ENCODE peak calls at places on chromosome 1, in four cellular contexts. P is activated T-helper 1 cell treated with Interleukin-2 at 50 U/mL for 16 hours, H is RCC 7860, S is A549. E is an unnamed sample.

GRCh38 chr1:25650219-25650576 is 33.6 kb downstream of the MAN1C1 start:
- DNase-seq in P (no peak), H (no peak), S (no peak), E (no peak)

GRCh38 chr1:111620412-111620971 is 903 bp downstream of the RAP1A start:
- DNase-seq in P (no peak), H (no peak), S (peak), E (no peak)

GRCh38 chr1:234782821-234783220 is 172.8 kb upstream of the IRF2BP2 start:
- DNase-seq in P (no peak), H (no peak), S (no peak), E (no peak)

GRCh38 chr1:223410036-223410435 is 16.8 kb downstream of the CCDC185 start:
- DNase-seq in P (no peak), H (no peak), S (no peak), E (no peak)

GRCh38 chr1:45913183-45913924 is 109.9 kb downstream of the MAST2 start:
- DNase-seq in P (no peak), H (no peak), S (no peak), E (no peak)

GRCh38 chr1:41672173-41672572 is 187.7 kb upstream of the EDN2 start:
- DNase-seq in P (no peak), H (peak), S (peak), E (no peak)

GRCh38 chr1:202112864-202113689 is 9.6 kb upstream of the GPR37L1 start:
- DNase-seq in P (no peak), H (peak), S (peak), E (peak)

GRCh38 chr1:23065385-23065784 is 46.1 kb downstream of the KDM1A start:
- DNase-seq in P (no peak), H (no peak), S (no peak), E (no peak)

GRCh38 chr1:21292503-21292990 is 2.3 kb upstream of the ECE1 start:
- DNase-seq in P (no peak), H (no peak), S (no peak), E (no peak)

GRCh38 chr1:173853074-173853473 is 14.7 kb downstream of the GAS5 start:
- DNase-seq in P (no peak), H (no peak), S (no peak), E (no peak)

GRCh38 chr1:31663622-31664452 is 19.2 kb upstream of the PEF1 start:
- DNase-seq in P (peak), H (peak), S (peak), E (no peak)

GRCh38 chr1:235821361-235821981 is 45.2 kb downstream of the LYST start:
- DNase-seq in P (no peak), H (no peak), S (no peak), E (no peak)

GRCh38 chr1:106619827-106620134 is 436.7 kb upstream of the PRMT6 start:
- DNase-seq in P (no peak), H (no peak), S (no peak), E (no peak)

GRCh38 chr1:203480084-203480483 is 4.5 kb downstream of the PRELP start:
- DNase-seq in P (no peak), H (no peak), S (no peak), E (no peak)

GRCh38 chr1:117258791-117259190 is 48.1 kb upstream of the VTCN1 start:
- DNase-seq in P (no peak), H (no peak), S (no peak), E (no peak)

GRCh38 chr1:8680628-8681316 is 136.7 kb downstream of the RERE start:
- DNase-seq in P (no peak), H (no peak), S (no peak), E (no peak)

GRCh38 chr1:240706150-240706904 is 94.4 kb upstream of the GREM2 start:
- DNase-seq in P (no peak), H (no peak), S (no peak), E (no peak)

GRCh38 chr1:40651138-40651857 is 14.2 kb downstream of the RIMS3 start:
- DNase-seq in P (no peak), H (no peak), S (no peak), E (peak)

GRCh38 chr1:157113631-157114030 is 14.0 kb upstream of the ETV3L start:
- DNase-seq in P (no peak), H (no peak), S (no peak), E (no peak)

GRCh38 chr1:31830065-31830464 is 14.2 kb upstream of the SPOCD1 start:
- DNase-seq in P (no peak), H (no peak), S (no peak), E (no peak)

GRCh38 chr1:24745711-24746582 is 700 bp downstream of the CLIC4 start:
- DNase-seq in P (peak), H (peak), S (peak), E (peak)

GRCh38 chr1:168636642-168637111 is 60.3 kb downstream of the XCL1 start:
- DNase-seq in P (no peak), H (peak), S (peak), E (no peak)

GRCh38 chr1:208233546-208233945 is 10.6 kb downstream of the PLXNA2 start:
- DNase-seq in P (no peak), H (no peak), S (no peak), E (peak)

GRCh38 chr1:187477103-187477502 is 648.4 kb downstream of the PLA2G4A start:
- DNase-seq in P (no peak), H (no peak), S (peak), E (no peak)

GRCh38 chr1:17539526-17540254 is at the start of gene ARHGEF10L:
- DNase-seq in P (no peak), H (peak), S (no peak), E (peak)

GRCh38 chr1:108893141-108893530 is 16.4 kb downstream of the GPSM2 start:
- DNase-seq in P (no peak), H (peak), S (no peak), E (no peak)

E was measured in pancreas.